ENCODE peak calls at places on chromosomes 3 and 15, in four cellular contexts. X is HCT116, B is K562, O is hepatocyte. S is an unnamed sample.

GRCh38 chr3:138767498-138768104 is 67.1 kb downstream of the PIK3CB start:
- DNase-seq in X (no peak), O (no peak), B (no peak), S (no peak)

GRCh38 chr3:163879172-163879571 is 1199.1 kb downstream of the SI start:
- DNase-seq in X (no peak), B (no peak), O (no peak), S (no peak)

GRCh38 chr3:44885618-44886017 is 11.2 kb downstream of the TGM4 start:
- DNase-seq in O (peak), X (peak), B (no peak), S (no peak)

GRCh38 chr15:72825831-72826230 is 42.3 kb upstream of the ADPGK start:
- DNase-seq in X (no peak), B (no peak), O (no peak), S (no peak)

GRCh38 chr3:46671541-46672348 is 21.7 kb downstream of the ALS2CL start:
- DNase-seq in O (no peak), B (no peak), X (no peak), S (no peak)

GRCh38 chr3:149936812-149937230 is 33.9 kb downstream of the PFN2 start:
- DNase-seq in X (peak), O (peak), B (peak), S (peak)

GRCh38 chr3:138049157-138049919 is 39.4 kb downstream of the CLDN18 start:
- DNase-seq in B (no peak), X (no peak), O (no peak), S (peak)

GRCh38 chr3:71400986-71401451 is 182.5 kb downstream of the FOXP1 start:
- DNase-seq in B (peak), X (no peak), O (no peak), S (no peak)

GRCh38 chr15:99123706-99124451 is 19.0 kb downstream of the SYNM start:
- DNase-seq in O (peak), B (no peak), X (peak), S (peak)

GRCh38 chr15:40259021-40259420 is 20.2 kb downstream of the PAK6 start:
- DNase-seq in B (no peak), X (no peak), O (no peak), S (no peak)

GRCh38 chr15:95291878-95292472 is 1038.5 kb upstream of the NR2F2 start:
- DNase-seq in B (peak), X (peak), O (peak), S (peak)

GRCh38 chr3:150251654-150252053 is 156.4 kb upstream of the TSC22D2 start:
- DNase-seq in B (no peak), O (no peak), X (no peak), S (no peak)

GRCh38 chr3:152376351-152377183 is 107.8 kb downstream of the MBNL1 start:
- DNase-seq in X (no peak), B (no peak), O (no peak), S (no peak)

GRCh38 chr3:183824761-183825379 is 507 bp downstream of the MAP6D1 start:
- DNase-seq in O (peak), X (no peak), B (no peak), S (peak)

GRCh38 chr3:183825380-183826161 is at the start of gene MAP6D1:
- DNase-seq in O (peak), X (peak), B (no peak), S (peak)

GRCh38 chr3:183826448-183826847 is 1.1 kb upstream of the MAP6D1 start:
- DNase-seq in X (no peak), B (no peak), O (no peak), S (no peak)

GRCh38 chr3:183822631-183823030 is 2.7 kb downstream of the MAP6D1 start:
- DNase-seq in O (no peak), X (no peak), B (no peak), S (peak)

DNA sequence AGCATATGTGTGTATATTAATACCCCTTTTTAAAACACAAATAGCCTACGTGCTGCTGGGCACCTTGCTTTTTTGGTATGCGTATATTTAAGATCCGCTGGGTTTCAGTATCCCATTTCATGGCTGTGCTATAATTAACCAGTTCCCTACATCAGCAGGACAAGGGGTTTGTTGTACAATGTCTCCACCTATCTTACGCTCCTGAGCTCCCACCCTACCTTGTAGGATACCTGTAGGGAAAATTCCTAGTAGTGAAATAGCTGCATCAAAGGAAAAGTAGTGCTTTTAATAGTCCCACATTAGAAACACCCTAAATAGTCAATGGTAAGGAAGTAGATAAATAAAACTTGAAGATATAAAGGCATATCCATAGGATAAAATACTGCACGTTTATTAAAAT is 1.4 kb downstream of the MAP6D1 start:
- DNase-seq in O (no peak), X (no peak), B (no peak), S (peak)
- H3K4me2 ChIP-seq in O (peak), X (peak), B (no peak), S (peak)

DNA sequence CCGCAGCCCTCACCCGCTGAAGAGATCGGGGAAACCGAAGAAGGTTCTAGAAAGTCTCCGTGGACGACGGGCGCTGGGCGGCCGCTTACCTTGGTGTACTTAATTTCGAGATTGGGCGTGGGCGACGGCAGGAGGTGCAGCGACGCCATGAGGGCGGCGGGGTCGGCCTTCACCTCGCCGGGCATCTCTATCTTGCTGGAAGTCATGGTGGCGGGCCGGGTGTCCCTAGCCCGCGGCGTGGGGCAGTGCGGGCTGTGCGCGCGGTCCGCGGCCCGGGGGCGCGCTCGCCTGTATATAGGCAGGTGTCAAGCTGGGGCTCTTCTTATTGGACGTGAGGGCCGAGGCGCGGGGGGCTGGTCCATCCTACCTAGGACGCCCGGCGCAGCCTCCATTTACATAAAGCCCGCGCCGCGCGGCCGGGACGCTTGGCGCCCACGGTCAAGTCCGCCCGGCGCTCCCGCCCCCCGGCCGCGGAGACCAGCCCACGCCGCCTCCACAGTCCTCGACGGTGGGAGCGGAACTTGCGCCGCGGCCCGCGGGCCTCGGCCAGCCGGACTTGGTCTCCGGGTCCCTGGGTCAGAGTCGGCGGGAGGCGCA is at the start of gene ALDH1A2:
- DNase-seq in B (peak), X (no peak), O (peak), S (peak)
- TF ChIP-seq EZH2 in B (no peak), X (no peak), O (peak), S (no peak)

GRCh38 chr15:85298366-85298765 is 82.0 kb upstream of the AKAP13 start:
- DNase-seq in X (no peak), O (no peak), B (no peak), S (no peak)

GRCh38 chr15:85305050-85305449 is 75.4 kb upstream of the AKAP13 start:
- DNase-seq in B (no peak), O (no peak), X (no peak), S (no peak)

GRCh38 chr15:85298941-85299340 is 81.5 kb upstream of the AKAP13 start:
- DNase-seq in O (no peak), X (no peak), B (no peak), S (no peak)

GRCh38 chr15:85297537-85297936 is 82.9 kb upstream of the AKAP13 start:
- DNase-seq in X (no peak), O (no peak), B (no peak), S (no peak)

GRCh38 chr15:85302271-85302670 is 78.1 kb upstream of the AKAP13 start:
- DNase-seq in B (no peak), X (no peak), O (no peak), S (no peak)
- H3K4me2 ChIP-seq in B (no peak), X (no peak), O (no peak), S (no peak)

GRCh38 chr3:9646800-9647152 is 2.5 kb upstream of the MTMR14 start:
- DNase-seq in B (no peak), X (no peak), O (no peak), S (no peak)
- TF ChIP-seq EZH2 in B (no peak), X (no peak), O (no peak), S (no peak)

GRCh38 chr15:43249699-43250203 is 17.0 kb downstream of the TGM5 start:
- DNase-seq in X (no peak), O (no peak), B (no peak), S (no peak)
- H3K4me2 ChIP-seq in X (no peak), O (no peak), B (no peak), S (no peak)

GRCh38 chr15:37880009-37880834 is 54.2 kb upstream of the TMCO5A start:
- DNase-seq in X (peak), O (peak), B (peak), S (peak)
- TF ChIP-seq EZH2 in X (no peak), O (no peak), B (no peak), S (no peak)